ENCODE peak calls at places on chromosome 22, in nine cellular contexts. Z is Calu3, X is stomach, B is HepG2, K is right atrium auricular region, A is colonic mucosa, Q is fibroblast of the aortic adventitia, V is PC-3, P is neural progenitor cell. Y is an unnamed sample.

GRCh38 chr22:47987885-47988515 is 1225.5 kb downstream of the TBC1D22A start:
- DNase-seq in X (no peak), B (no peak), P (no peak), K (no peak), V (no peak), A (no peak), Z (no peak), Q (no peak), Y (no peak)

GRCh38 chr22:24406322-24407277 is 20.8 kb upstream of the ADORA2A start:
- DNase-seq in K (no peak), Q (no peak), Z (no peak), A (no peak), X (no peak), B (no peak), P (no peak), V (no peak), Y (no peak)

GRCh38 chr22:37196539-37197450 is 8.7 kb upstream of the C1QTNF6 start:
- DNase-seq in Z (peak; percentile 64), Q (peak; percentile 93), P (peak; percentile 25), V (peak; percentile 84), B (peak; percentile 83), K (peak; percentile 87), X (peak; percentile 91), A (peak; percentile 93), Y (no peak)

GRCh38 chr22:40668611-40669390 is 10.5 kb upstream of the MCHR1 start:
- DNase-seq in X (no peak), B (peak; percentile 62), P (peak; percentile 35), Z (no peak), K (no peak), Q (peak; percentile 91), A (no peak), V (peak; percentile 55), Y (peak; percentile 33)

GRCh38 chr22:46107089-46107664 is 43.1 kb upstream of the PPARA start:
- DNase-seq in V (no peak), P (no peak), K (no peak), Q (no peak), Z (no peak), A (no peak), X (peak; percentile 85), B (no peak), Y (no peak)

GRCh38 chr22:47228767-47229166 is 466.3 kb downstream of the TBC1D22A start:
- DNase-seq in K (no peak), B (no peak), Q (no peak), A (no peak), V (no peak), Z (no peak), X (no peak), P (no peak), Y (no peak)

GRCh38 chr22:20970939-20971657 is 4.0 kb downstream of the AIFM3 start:
- DNase-seq in Z (no peak), V (no peak), Q (no peak), P (peak; percentile 81), B (no peak), X (no peak), K (no peak), A (no peak), Y (no peak)

GRCh38 chr22:29011200-29011867 is 50.3 kb downstream of the C22orf31 start:
- DNase-seq in Q (no peak), V (no peak), B (no peak), X (peak; percentile 65), P (peak; percentile 74), K (no peak), A (peak; percentile 68), Z (no peak), Y (no peak)

DNA sequence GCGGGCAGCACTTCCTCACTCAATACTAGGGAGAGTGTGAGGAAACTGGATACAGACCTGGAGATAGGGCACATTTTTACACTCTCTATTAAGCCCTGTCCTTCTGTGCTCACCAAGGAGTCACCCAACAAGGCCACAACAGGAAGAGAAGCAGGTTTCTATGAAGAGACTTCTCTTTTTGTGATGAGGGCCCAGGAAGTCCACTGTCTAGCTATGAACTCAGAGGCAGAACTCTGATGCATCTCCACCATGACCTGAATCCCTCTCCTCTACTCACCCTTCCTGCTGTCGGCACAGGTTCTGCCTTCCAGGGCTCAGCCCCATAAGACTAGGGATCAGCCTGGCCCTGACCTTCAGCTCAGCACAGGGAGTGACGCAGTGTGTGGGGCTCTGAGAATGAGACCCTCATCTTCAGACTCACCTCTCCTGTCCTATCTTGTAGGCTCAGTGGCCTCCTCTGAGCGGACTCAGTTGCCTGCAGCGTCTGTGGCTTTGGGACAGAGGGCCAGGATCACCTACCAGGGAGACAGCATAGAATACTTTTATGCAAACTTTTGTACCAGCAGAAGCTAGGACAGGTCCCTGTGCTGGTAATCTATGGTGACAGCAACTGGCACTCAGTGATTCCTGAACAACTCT is 49.3 kb upstream of the IGLL5 start:
- DNase-seq in V (no peak), Z (no peak), K (no peak), B (no peak), Q (no peak), A (no peak), P (no peak), X (no peak), Y (no peak)
- TF ChIP-seq CTCF in V (no peak), Z (no peak), K (no peak), B (no peak), Q (no peak), A (no peak), P (no peak), X (no peak), Y (no peak)

GRCh38 chr22:39232246-39232645 is 12.5 kb downstream of the PDGFB start:
- DNase-seq in A (no peak), V (no peak), B (no peak), P (no peak), Z (no peak), X (no peak), Q (no peak), K (no peak), Y (no peak)
- TF ChIP-seq CTCF in A (no peak), V (no peak), B (no peak), P (no peak), Z (no peak), X (no peak), Q (no peak), K (no peak), Y (no peak)

GRCh38 chr22:22936190-22936914 is 48.7 kb downstream of the IGLL5 start:
- DNase-seq in Q (no peak), A (no peak), X (no peak), Z (no peak), P (no peak), K (no peak), B (no peak), V (no peak), Y (no peak)

GRCh38 chr22:22936915-22937656 is 49.5 kb downstream of the IGLL5 start:
- DNase-seq in K (no peak), A (no peak), B (no peak), Q (no peak), P (no peak), Z (no peak), V (no peak), X (no peak), Y (no peak)

GRCh38 chr22:22935056-22935545 is 47.5 kb downstream of the IGLL5 start:
- DNase-seq in P (no peak), X (no peak), B (no peak), A (no peak), V (no peak), Z (no peak), K (no peak), Q (no peak), Y (no peak)

GRCh38 chr22:22934543-22935055 is 47.0 kb downstream of the IGLL5 start:
- DNase-seq in K (no peak), X (no peak), P (no peak), A (no peak), B (no peak), Z (no peak), Q (no peak), V (no peak), Y (no peak)

GRCh38 chr22:22935546-22936157 is 48.0 kb downstream of the IGLL5 start:
- DNase-seq in Z (no peak), Q (no peak), A (no peak), B (no peak), V (no peak), X (peak; percentile 35), K (no peak), P (no peak), Y (peak; percentile 59)
- TF ChIP-seq CTCF in Z (no peak), Q (no peak), A (no peak), B (no peak), V (no peak), X (no peak), K (no peak), P (peak; percentile 9), Y (no peak)

GRCh38 chr22:35739642-35740041 is 22.0 kb downstream of the APOL5 start:
- DNase-seq in K (no peak), P (peak; percentile 44), Q (peak; percentile 51), B (peak; percentile 18), Z (peak; percentile 7), V (peak; percentile 15), X (peak; percentile 23), A (no peak), Y (peak; percentile 4)
- TF ChIP-seq CTCF in K (no peak), P (peak; percentile 35), Q (peak; percentile 58), B (peak; percentile 40), Z (no peak), V (peak; percentile 39), X (no peak), A (no peak), Y (no peak)

Y was measured in activated CD8-positive, alpha-beta T cell treated with anti-CD3 and anti-CD28 coated beads for 36 hours.